ENCODE peak calls at places on chromosomes 5 and 9, in nine cellular contexts. One of them, this sample, is unnamed.

GRCh38 chr9:93908591-93909241 is 46.4 kb downstream of the BARX1 start:
- DNase-seq in pancreas: no peak
- DNase-seq in GM23248: peak; percentile 9
- DNase-seq in K562: no peak
- DNase-seq in right atrium auricular region: no peak
- DNase-seq in mesendoderm: no peak
- DNase-seq in WERI-Rb-1: no peak
- DNase-seq in PC-9: no peak
- DNase-seq in PC-3: no peak
- DNase-seq in this sample: no peak

GRCh38 chr5:152542741-152543140 is 137.7 kb upstream of the NMUR2 start:
- DNase-seq in GM23248: peak; percentile 43
- DNase-seq in mesendoderm: peak; percentile 76
- DNase-seq in WERI-Rb-1: no peak
- DNase-seq in pancreas: no peak
- DNase-seq in K562: no peak
- DNase-seq in PC-9: no peak
- DNase-seq in right atrium auricular region: no peak
- DNase-seq in PC-3: peak; percentile 25
- DNase-seq in this sample: no peak

GRCh38 chr5:87831499-87831898 is 418.8 kb upstream of the CCNH start:
- DNase-seq in right atrium auricular region: no peak
- DNase-seq in PC-9: no peak
- DNase-seq in PC-3: no peak
- DNase-seq in K562: no peak
- DNase-seq in WERI-Rb-1: no peak
- DNase-seq in GM23248: no peak
- DNase-seq in mesendoderm: peak; percentile 2
- DNase-seq in pancreas: no peak
- DNase-seq in this sample: no peak

GRCh38 chr9:127534931-127535330 is 77.1 kb upstream of the STXBP1 start:
- DNase-seq in K562: no peak
- DNase-seq in PC-9: no peak
- DNase-seq in pancreas: no peak
- DNase-seq in right atrium auricular region: no peak
- DNase-seq in WERI-Rb-1: no peak
- DNase-seq in GM23248: no peak
- DNase-seq in mesendoderm: no peak
- DNase-seq in PC-3: no peak
- DNase-seq in this sample: no peak

GRCh38 chr9:84667571-84668203 is 1.8 kb upstream of the NTRK2 start:
- DNase-seq in PC-9: no peak
- DNase-seq in mesendoderm: peak; percentile 51
- DNase-seq in GM23248: peak; percentile 56
- DNase-seq in right atrium auricular region: no peak
- DNase-seq in WERI-Rb-1: no peak
- DNase-seq in pancreas: peak; percentile 6
- DNase-seq in PC-3: no peak
- DNase-seq in K562: no peak
- DNase-seq in this sample: no peak

GRCh38 chr9:130940693-130941576 is 1.9 kb upstream of the FIBCD1 start:
- DNase-seq in PC-3: peak; percentile 85
- DNase-seq in mesendoderm: peak; percentile 87
- DNase-seq in K562: peak; percentile 63
- DNase-seq in WERI-Rb-1: peak; percentile 87
- DNase-seq in PC-9: peak; percentile 96
- DNase-seq in pancreas: peak; percentile 77
- DNase-seq in GM23248: peak; percentile 55
- DNase-seq in right atrium auricular region: peak; percentile 65
- DNase-seq in this sample: no peak

GRCh38 chr9:72384710-72385475 is 19.9 kb upstream of the ZFAND5 start:
- DNase-seq in PC-9: no peak
- DNase-seq in pancreas: no peak
- DNase-seq in PC-3: no peak
- DNase-seq in right atrium auricular region: no peak
- DNase-seq in mesendoderm: no peak
- DNase-seq in K562: no peak
- DNase-seq in GM23248: peak; percentile 27
- DNase-seq in WERI-Rb-1: no peak
- DNase-seq in this sample: no peak

GRCh38 chr5:76040806-76041205 is 42.4 kb upstream of the SV2C start:
- DNase-seq in WERI-Rb-1: no peak
- DNase-seq in right atrium auricular region: no peak
- DNase-seq in pancreas: no peak
- DNase-seq in PC-3: no peak
- DNase-seq in K562: no peak
- DNase-seq in PC-9: no peak
- DNase-seq in mesendoderm: no peak
- DNase-seq in GM23248: no peak
- DNase-seq in this sample: no peak

GRCh38 chr9:98916660-98917059 is 27.0 kb upstream of the COL15A1 start:
- DNase-seq in PC-9: no peak
- DNase-seq in mesendoderm: peak; percentile 83
- DNase-seq in WERI-Rb-1: peak; percentile 60
- DNase-seq in GM23248: no peak
- DNase-seq in PC-3: no peak
- DNase-seq in K562: peak; percentile 79
- DNase-seq in pancreas: peak; percentile 69
- DNase-seq in right atrium auricular region: no peak
- DNase-seq in this sample: no peak

GRCh38 chr9:135363556-135363955 is 116.0 kb upstream of the PPP1R26 start:
- DNase-seq in WERI-Rb-1: no peak
- DNase-seq in mesendoderm: no peak
- DNase-seq in K562: no peak
- DNase-seq in GM23248: no peak
- DNase-seq in right atrium auricular region: no peak
- DNase-seq in PC-9: no peak
- DNase-seq in PC-3: no peak
- DNase-seq in pancreas: no peak
- DNase-seq in this sample: no peak

GRCh38 chr9:82565188-82565966 is 497.6 kb downstream of the RASEF start:
- DNase-seq in pancreas: no peak
- DNase-seq in PC-3: no peak
- DNase-seq in mesendoderm: no peak
- DNase-seq in GM23248: no peak
- DNase-seq in PC-9: no peak
- DNase-seq in WERI-Rb-1: no peak
- DNase-seq in right atrium auricular region: no peak
- DNase-seq in K562: no peak
- DNase-seq in this sample: no peak

GRCh38 chr9:69647804-69648203 is 24.4 kb downstream of the APBA1 start:
- DNase-seq in GM23248: no peak
- DNase-seq in PC-9: no peak
- DNase-seq in mesendoderm: no peak
- DNase-seq in K562: no peak
- DNase-seq in PC-3: no peak
- DNase-seq in pancreas: no peak
- DNase-seq in WERI-Rb-1: no peak
- DNase-seq in right atrium auricular region: no peak
- DNase-seq in this sample: no peak

GRCh38 chr5:30505014-30505886 is 688.2 kb upstream of the CDH6 start:
- DNase-seq in K562: no peak
- DNase-seq in GM23248: peak; percentile 0
- DNase-seq in WERI-Rb-1: no peak
- DNase-seq in PC-3: peak; percentile 93
- DNase-seq in PC-9: no peak
- DNase-seq in right atrium auricular region: no peak
- DNase-seq in mesendoderm: peak; percentile 73
- DNase-seq in pancreas: no peak
- DNase-seq in this sample: no peak

GRCh38 chr5:52751137-52751536 is 36.6 kb upstream of the ITGA1 start:
- DNase-seq in right atrium auricular region: no peak
- DNase-seq in K562: no peak
- DNase-seq in WERI-Rb-1: no peak
- DNase-seq in PC-9: no peak
- DNase-seq in mesendoderm: no peak
- DNase-seq in GM23248: no peak
- DNase-seq in pancreas: no peak
- DNase-seq in PC-3: peak; percentile 39
- DNase-seq in this sample: no peak

GRCh38 chr5:14321936-14322335 is 178.8 kb downstream of the TRIO start:
- DNase-seq in PC-9: no peak
- DNase-seq in right atrium auricular region: no peak
- DNase-seq in PC-3: no peak
- DNase-seq in mesendoderm: peak; percentile 14
- DNase-seq in WERI-Rb-1: no peak
- DNase-seq in GM23248: peak; percentile 21
- DNase-seq in pancreas: no peak
- DNase-seq in K562: no peak
- DNase-seq in this sample: no peak

GRCh38 chr5:14109041-14109747 is 33.9 kb upstream of the TRIO start:
- DNase-seq in PC-3: peak; percentile 92
- DNase-seq in right atrium auricular region: no peak
- DNase-seq in PC-9: peak; percentile 69
- DNase-seq in GM23248: peak; percentile 91
- DNase-seq in mesendoderm: peak; percentile 22
- DNase-seq in WERI-Rb-1: no peak
- DNase-seq in K562: no peak
- DNase-seq in pancreas: no peak
- DNase-seq in this sample: no peak

GRCh38 chr9:35659340-35659739 is 1.2 kb downstream of the CCDC107 start:
- DNase-seq in K562: no peak
- DNase-seq in right atrium auricular region: no peak
- DNase-seq in mesendoderm: no peak
- DNase-seq in pancreas: no peak
- DNase-seq in GM23248: peak; percentile 80
- DNase-seq in WERI-Rb-1: no peak
- DNase-seq in PC-9: peak; percentile 33
- DNase-seq in PC-3: peak; percentile 84
- DNase-seq in this sample: no peak

GRCh38 chr9:35662437-35662836 is 2.6 kb downstream of the ARHGEF39 start:
- DNase-seq in GM23248: no peak
- DNase-seq in PC-3: no peak
- DNase-seq in PC-9: no peak
- DNase-seq in K562: no peak
- DNase-seq in pancreas: no peak
- DNase-seq in WERI-Rb-1: no peak
- DNase-seq in right atrium auricular region: no peak
- DNase-seq in mesendoderm: no peak
- DNase-seq in this sample: no peak

GRCh38 chr9:35658894-35659220 is 765 bp downstream of the CCDC107 start:
- DNase-seq in right atrium auricular region: no peak
- DNase-seq in K562: no peak
- DNase-seq in GM23248: peak; percentile 85
- DNase-seq in mesendoderm: peak; percentile 30
- DNase-seq in PC-9: peak; percentile 17
- DNase-seq in WERI-Rb-1: peak; percentile 28
- DNase-seq in PC-3: peak; percentile 62
- DNase-seq in pancreas: no peak
- DNase-seq in this sample: no peak

GRCh38 chr9:35661756-35662350 is 3.1 kb downstream of the ARHGEF39 start:
- DNase-seq in WERI-Rb-1: no peak
- DNase-seq in mesendoderm: no peak
- DNase-seq in pancreas: no peak
- DNase-seq in PC-3: no peak
- DNase-seq in right atrium auricular region: no peak
- DNase-seq in GM23248: no peak
- DNase-seq in K562: no peak
- DNase-seq in PC-9: no peak
- DNase-seq in this sample: no peak

DNA sequence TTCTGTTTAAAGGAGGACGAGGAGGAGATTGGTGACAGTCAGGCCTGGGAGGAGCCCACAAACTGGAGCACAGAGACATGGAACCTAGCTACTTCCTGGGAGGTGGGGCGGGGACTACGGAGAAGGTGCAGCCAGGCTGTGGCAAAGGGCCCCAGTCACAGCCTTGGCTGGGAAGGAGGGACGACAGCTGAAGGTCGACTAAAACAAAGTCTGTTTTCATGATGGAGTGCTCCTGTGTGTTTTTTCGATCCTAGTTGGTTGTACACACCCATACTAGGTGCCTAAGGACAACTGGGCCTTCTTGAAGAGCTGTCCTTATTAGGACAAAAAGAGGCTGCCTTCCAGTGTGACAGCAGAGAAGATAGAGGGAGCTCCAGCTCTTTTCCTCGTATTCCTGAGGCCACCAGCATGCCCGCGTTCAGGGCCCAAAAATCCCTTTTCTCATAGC is 2.9 kb downstream of the CCDC107 start:
- DNase-seq in mesendoderm: peak; percentile 73
- DNase-seq in GM23248: peak; percentile 53
- DNase-seq in PC-9: no peak
- DNase-seq in PC-3: peak; percentile 23
- DNase-seq in right atrium auricular region: no peak
- DNase-seq in pancreas: peak; percentile 68
- DNase-seq in K562: no peak
- DNase-seq in WERI-Rb-1: no peak
- DNase-seq in this sample: no peak
- H3K4me3 ChIP-seq in mesendoderm: no peak overlapping the region
- H3K4me3 ChIP-seq in GM23248: no peak overlapping the region
- H3K4me3 ChIP-seq in PC-9: no peak overlapping the region
- H3K4me3 ChIP-seq in PC-3: no peak overlapping the region
- H3K4me3 ChIP-seq in right atrium auricular region: no peak overlapping the region
- H3K4me3 ChIP-seq in pancreas: no peak overlapping the region
- H3K4me3 ChIP-seq in K562: no peak overlapping the region
- H3K4me3 ChIP-seq in WERI-Rb-1: no peak overlapping the region
- H3K4me3 ChIP-seq in this sample: no peak overlapping the region

GRCh38 chr5:34944460-34945047 is 15.2 kb downstream of the DNAJC21 start:
- DNase-seq in PC-3: no peak
- DNase-seq in GM23248: no peak
- DNase-seq in PC-9: no peak
- DNase-seq in WERI-Rb-1: no peak
- DNase-seq in K562: no peak
- DNase-seq in mesendoderm: no peak
- DNase-seq in right atrium auricular region: no peak
- DNase-seq in pancreas: no peak
- DNase-seq in this sample: no peak
- H3K36me3 ChIP-seq in PC-3: peaks cover 15% of the 10 kb centered on the region
- H3K36me3 ChIP-seq in GM23248: peaks cover 53% of the 10 kb centered on the region
- H3K36me3 ChIP-seq in PC-9: peaks cover 18% of the 10 kb centered on the region
- H3K36me3 ChIP-seq in WERI-Rb-1: peaks cover 47% of the 10 kb centered on the region
- H3K36me3 ChIP-seq in K562: peaks cover 88% of the 10 kb centered on the region
- H3K36me3 ChIP-seq in mesendoderm: peaks cover 6% of the 10 kb centered on the region
- H3K36me3 ChIP-seq in right atrium auricular region: peaks cover 55% of the 10 kb centered on the region
- H3K36me3 ChIP-seq in pancreas: no peaks in the 10 kb centered on the region
- H3K36me3 ChIP-seq in this sample: peaks cover 12% of the 10 kb centered on the region

GRCh38 chr5:150172563-150172962 is 6.0 kb downstream of the CDX1 start:
- DNase-seq in right atrium auricular region: no peak
- DNase-seq in mesendoderm: no peak
- DNase-seq in pancreas: no peak
- DNase-seq in K562: no peak
- DNase-seq in GM23248: no peak
- DNase-seq in PC-9: no peak
- DNase-seq in PC-3: no peak
- DNase-seq in WERI-Rb-1: no peak
- DNase-seq in this sample: no peak
- H3K27me3 ChIP-seq in right atrium auricular region: no peaks in the 10 kb centered on the region
- H3K27me3 ChIP-seq in mesendoderm: no peaks in the 10 kb centered on the region
- H3K27me3 ChIP-seq in pancreas: no peaks in the 10 kb centered on the region
- H3K27me3 ChIP-seq in K562: peaks cover 66% of the 10 kb centered on the region
- H3K27me3 ChIP-seq in GM23248: peaks cover 13% of the 10 kb centered on the region
- H3K27me3 ChIP-seq in PC-9: peaks cover 7% of the 10 kb centered on the region
- H3K27me3 ChIP-seq in PC-3: peaks cover 3% of the 10 kb centered on the region
- H3K27me3 ChIP-seq in WERI-Rb-1: no peaks in the 10 kb centered on the region
- H3K27me3 ChIP-seq in this sample: peaks cover 9% of the 10 kb centered on the region

DNA sequence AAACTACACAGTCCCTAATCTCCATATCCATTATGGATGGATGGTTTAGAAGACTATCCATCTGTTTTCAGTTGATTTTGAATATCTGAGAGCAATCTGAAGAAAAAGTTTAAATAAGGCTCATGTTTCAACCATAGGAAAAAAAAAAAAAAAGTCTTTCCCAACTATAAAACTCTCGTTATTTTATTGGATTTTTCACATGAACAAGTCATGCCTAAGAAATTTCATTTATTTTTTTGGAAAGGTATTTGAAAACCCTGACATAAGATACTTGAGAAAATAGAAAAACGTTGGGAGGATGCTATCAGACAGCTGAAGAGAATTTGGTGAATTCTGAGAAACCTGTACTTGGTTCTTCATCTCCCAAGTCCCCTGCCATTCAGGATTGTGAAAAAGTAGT is 2.3 kb downstream of the C9orf40 start:
- DNase-seq in right atrium auricular region: no peak
- DNase-seq in WERI-Rb-1: no peak
- DNase-seq in K562: no peak
- DNase-seq in PC-3: peak; percentile 4
- DNase-seq in PC-9: no peak
- DNase-seq in GM23248: no peak
- DNase-seq in pancreas: no peak
- DNase-seq in mesendoderm: no peak
- DNase-seq in this sample: peak; percentile 73
- H3K4me3 ChIP-seq in right atrium auricular region: no peak overlapping the region
- H3K4me3 ChIP-seq in WERI-Rb-1: no peak overlapping the region
- H3K4me3 ChIP-seq in K562: no peak overlapping the region
- H3K4me3 ChIP-seq in PC-3: no peak overlapping the region
- H3K4me3 ChIP-seq in PC-9: no peak overlapping the region
- H3K4me3 ChIP-seq in GM23248: no peak overlapping the region
- H3K4me3 ChIP-seq in pancreas: no peak overlapping the region
- H3K4me3 ChIP-seq in mesendoderm: no peak overlapping the region
- H3K4me3 ChIP-seq in this sample: no peak overlapping the region